ENCODE peak calls at places on chromosomes 6 and 20, in four cellular contexts. H, Z, N and Y are unnamed samples.

GRCh38 chr6:161139766-161140553 is 133.9 kb downstream of the AGPAT4 start:
- DNase-seq in H (peak; percentile 90), Z (no peak), N (no peak), Y (no peak)

GRCh38 chr20:46512943-46513844 is at the start of gene ZNF334:
- DNase-seq in H (peak; percentile 85), Z (peak; percentile 23), N (peak; percentile 78), Y (no peak)

GRCh38 chr20:63102720-63103375 is 96.1 kb upstream of the BHLHE23 start:
- DNase-seq in H (peak; percentile 88), Z (no peak), N (no peak), Y (no peak)

GRCh38 chr20:54139188-54139587 is 34.6 kb downstream of the CYP24A1 start:
- DNase-seq in H (no peak), Z (peak; percentile 31), N (no peak), Y (no peak)

GRCh38 chr20:58107533-58107932 is 120.9 kb downstream of the ANKRD60 start:
- DNase-seq in H (peak; percentile 17), Z (no peak), N (no peak), Y (no peak)

GRCh38 chr6:9606435-9607134 is 808.3 kb downstream of the TFAP2A start:
- DNase-seq in H (no peak), Z (no peak), N (no peak), Y (no peak)

GRCh38 chr20:51249215-51249614 is 226.3 kb upstream of the KCNG1 start:
- DNase-seq in H (no peak), Z (peak; percentile 21), N (no peak), Y (no peak)

GRCh38 chr6:43939281-43940070 is 169.5 kb downstream of the VEGFA start:
- DNase-seq in H (peak; percentile 83), Z (no peak), N (peak; percentile 19), Y (peak; percentile 60)

GRCh38 chr20:39146394-39146793 is 184.2 kb downstream of the DHX35 start:
- DNase-seq in H (no peak), Z (no peak), N (no peak), Y (no peak)

GRCh38 chr6:170129691-170130171 is 161.1 kb downstream of the DLL1 start:
- DNase-seq in H (no peak), Z (no peak), N (peak; percentile 54), Y (no peak)

GRCh38 chr6:161496941-161497340 is 223.1 kb upstream of the AGPAT4 start:
- DNase-seq in H (no peak), Z (no peak), N (no peak), Y (no peak)

GRCh38 chr20:33814238-33814712 is 3.1 kb downstream of the CHMP4B start:
- DNase-seq in H (no peak), Z (no peak), N (no peak), Y (no peak)

GRCh38 chr20:24406761-24407550 is 62.5 kb upstream of the SYNDIG1 start:
- DNase-seq in H (no peak), Z (no peak), N (no peak), Y (no peak)

GRCh38 chr6:154432533-154433476 is 76.2 kb upstream of the IPCEF1 start:
- DNase-seq in H (no peak), Z (peak; percentile 48), N (no peak), Y (no peak)

GRCh38 chr20:14566505-14566904 is 229.1 kb upstream of the FLRT3 start:
- DNase-seq in H (no peak), Z (no peak), N (no peak), Y (no peak)

GRCh38 chr6:129753422-129753821 is 43.4 kb upstream of the ARHGAP18 start:
- DNase-seq in H (no peak), Z (peak; percentile 78), N (no peak), Y (no peak)

DNA sequence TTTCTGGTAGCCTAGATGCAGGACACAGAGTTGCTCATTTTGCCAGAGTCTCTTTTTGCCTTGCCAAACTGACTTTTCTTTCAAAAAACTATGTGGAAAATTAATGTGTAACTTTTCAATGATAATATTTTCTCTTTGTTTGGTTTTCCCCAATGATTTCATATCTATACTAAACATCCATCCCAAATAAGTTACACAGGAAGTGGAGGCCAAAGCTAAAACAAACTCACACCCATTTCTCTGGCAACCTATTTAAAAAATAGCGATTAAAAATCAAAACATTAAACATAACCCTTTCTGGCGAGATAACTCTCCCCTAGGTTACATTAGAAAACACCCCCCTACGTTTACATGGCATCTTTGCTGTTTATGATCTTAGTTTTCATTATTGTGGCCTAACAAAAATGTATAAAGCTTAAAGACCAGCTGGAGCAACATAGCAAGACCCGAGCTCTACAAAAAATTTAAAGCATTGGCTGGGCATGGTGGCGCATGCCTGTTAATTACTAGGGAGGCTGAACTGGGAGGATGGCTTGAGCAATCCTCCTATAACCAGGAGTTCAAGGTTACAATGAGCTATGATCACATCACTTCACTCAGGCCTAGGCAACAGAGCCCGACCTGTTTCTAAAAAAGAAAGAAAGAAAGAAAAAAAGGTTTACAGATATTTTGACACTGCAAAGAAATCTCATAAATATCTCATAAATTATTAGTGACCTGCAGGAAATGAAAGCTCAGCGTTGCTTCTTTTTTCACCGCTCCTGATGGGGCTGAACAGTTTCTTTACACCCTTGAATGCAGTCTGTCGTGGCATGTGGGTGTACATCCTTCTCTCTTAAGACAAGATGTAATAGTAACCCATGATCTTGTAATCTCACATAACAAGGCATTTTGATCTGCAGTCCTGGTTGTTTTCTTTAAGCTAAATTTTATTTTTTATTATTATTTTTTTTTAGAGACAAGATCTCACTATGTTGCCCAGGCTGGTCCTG is 32.8 kb upstream of the CEP85L start:
- DNase-seq in H (no peak), Z (no peak), N (no peak), Y (no peak)
- H3K4me3 ChIP-seq in H (no peak overlapping the region), Z (no peak overlapping the region), N (no peak overlapping the region), Y (no peak overlapping the region)

DNA sequence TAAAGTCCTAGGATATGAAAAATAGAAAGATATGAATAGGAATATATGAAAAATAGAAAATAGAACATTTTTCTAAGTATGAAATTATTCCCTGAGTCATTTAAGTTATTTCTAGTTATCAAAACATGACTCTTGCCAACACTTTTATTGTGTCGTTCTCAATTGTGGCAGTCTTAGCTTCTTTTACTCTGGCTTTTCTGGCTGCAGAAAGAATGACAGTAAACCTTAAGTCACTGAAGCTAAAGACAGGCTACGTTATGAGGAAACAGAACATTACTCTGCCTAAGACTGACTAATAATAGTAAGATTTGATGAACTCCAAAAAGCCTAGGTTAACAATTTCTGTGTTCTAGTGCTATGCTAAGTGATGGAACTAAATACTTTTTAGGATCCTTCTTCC is 74.6 kb downstream of the AIG1 start:
- DNase-seq in H (no peak), Z (no peak), N (no peak), Y (no peak)
- H3K4me3 ChIP-seq in H (no peak overlapping the region), Z (no peak overlapping the region), N (no peak overlapping the region), Y (peak overlapping the region; percentile 16)

GRCh38 chr20:1265916-1266166 is 253 bp upstream of the SNPH start:
- DNase-seq in H (no peak), Z (no peak), N (no peak), Y (no peak)
- H3K4me3 ChIP-seq in H (peak overlapping the region; percentile 22), Z (peak overlapping the region; percentile 65), N (peak overlapping the region; percentile 47), Y (peak overlapping the region; percentile 84)

GRCh38 chr6:142900467-142900961 is 44.5 kb downstream of the HIVEP2 start:
- DNase-seq in H (no peak), Z (peak; percentile 43), N (no peak), Y (no peak)
- H3K4me3 ChIP-seq in H (no peak overlapping the region), Z (no peak overlapping the region), N (no peak overlapping the region), Y (no peak overlapping the region)

GRCh38 chr20:4082406-4083102 is 67.2 kb upstream of the RNF24 start:
- DNase-seq in H (peak; percentile 89), Z (peak; percentile 81), N (no peak), Y (peak; percentile 79)
- H3K4me3 ChIP-seq in H (no peak overlapping the region), Z (peak overlapping the region; percentile 45), N (no peak overlapping the region), Y (no peak overlapping the region)